ENCODE peak calls at places on chromosomes 1 and 21, in four cellular contexts. D is HepG2, O is HCT116, H is K562. P is an unnamed sample.

GRCh38 chr21:17738171-17738953 is 80.8 kb downstream of the C21orf91 start:
- DNase-seq in D (no peak), O (no peak), H (no peak), P (no peak)

GRCh38 chr21:46347791-46348381 is 23.9 kb downstream of the PCNT start:
- DNase-seq in D (no peak), O (no peak), H (no peak), P (no peak)

GRCh38 chr1:20632386-20632785 is 872 bp upstream of the PINK1 start:
- DNase-seq in D (no peak), O (no peak), H (no peak), P (no peak)

GRCh38 chr1:155175927-155176371 is 2.3 kb downstream of the TRIM46 start:
- DNase-seq in D (no peak), O (no peak), H (no peak), P (no peak)

GRCh38 chr1:160258177-160258798 is 4.1 kb downstream of the DCAF8 start:
- DNase-seq in D (no peak), O (no peak), H (no peak), P (no peak)

GRCh38 chr1:89994805-89995594 is at the start of gene ZNF326:
- DNase-seq in D (peak; percentile 92), O (peak; percentile 96), H (peak; percentile 99), P (peak; percentile 99)

GRCh38 chr1:43288058-43288784 is 2.8 kb upstream of the C1orf210 start:
- DNase-seq in D (no peak), O (no peak), H (no peak), P (no peak)

GRCh38 chr21:42939581-42940413 is 14.4 kb upstream of the ERVH48-1 start:
- DNase-seq in D (peak; percentile 27), O (no peak), H (no peak), P (no peak)

GRCh38 chr1:25456502-25456901 is 25.8 kb downstream of the MACO1 start:
- DNase-seq in D (no peak), O (no peak), H (no peak), P (no peak)

GRCh38 chr21:44649701-44650100 is 3.5 kb downstream of the KRTAP10-11 start:
- DNase-seq in D (no peak), O (no peak), H (no peak), P (no peak)

GRCh38 chr21:44648557-44649311 is 2.5 kb downstream of the KRTAP10-11 start:
- DNase-seq in D (no peak), O (no peak), H (no peak), P (no peak)

GRCh38 chr21:44644878-44645277 is 1.3 kb upstream of the KRTAP10-11 start:
- DNase-seq in D (no peak), O (no peak), H (no peak), P (no peak)

GRCh38 chr21:44650265-44650972 is 4.0 kb downstream of the KRTAP12-4 start:
- DNase-seq in D (no peak), O (no peak), H (no peak), P (no peak)

DNA sequence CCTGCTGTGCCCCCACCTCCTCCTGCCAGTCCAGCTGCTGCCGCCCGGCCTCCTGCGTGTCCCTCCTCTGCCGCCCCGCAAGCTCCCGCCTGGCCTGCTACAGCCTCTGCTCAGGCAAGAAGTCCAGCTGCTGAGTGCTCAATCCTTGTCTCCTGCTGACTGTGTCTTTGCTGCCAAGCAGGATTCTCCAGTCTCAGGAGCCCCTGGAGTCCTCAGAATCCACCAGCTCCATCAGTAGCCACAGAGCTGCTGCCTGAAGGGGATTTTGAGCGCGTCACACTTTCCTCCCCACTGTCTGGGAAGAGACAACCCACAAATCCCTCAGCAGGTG is 973 bp downstream of the KRTAP10-11 start:
- DNase-seq in D (no peak), O (no peak), H (no peak), P (no peak)
- TF ChIP-seq FOSL1 in D (no peak), O (no peak), H (no peak), P (no peak)

DNA sequence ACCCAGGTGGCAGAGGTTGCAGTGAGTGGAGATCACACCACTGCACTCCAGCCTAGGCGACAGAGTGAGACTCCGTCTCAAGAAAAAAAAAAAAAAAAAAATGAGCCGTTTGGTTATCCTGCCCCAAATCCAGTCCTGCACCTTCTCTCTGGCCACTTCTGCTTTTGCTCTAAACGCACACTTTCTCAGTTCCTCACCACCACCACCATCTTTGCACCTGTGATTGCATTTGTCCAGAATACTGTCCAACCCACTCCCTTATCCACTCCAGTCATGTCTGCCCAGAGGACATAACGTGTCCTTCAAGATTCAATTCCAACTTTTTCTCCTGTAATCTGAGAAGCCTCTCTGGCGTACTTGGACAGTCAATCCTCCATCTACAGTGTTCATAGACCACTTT is 2.2 kb upstream of the NEK2 start:
- DNase-seq in D (no peak), O (no peak), H (no peak), P (no peak)
- H3K4me3 ChIP-seq in D (no peak overlapping the region), O (no peak overlapping the region), H (no peak overlapping the region), P (no peak overlapping the region)

GRCh38 chr1:63323866-63324778 is 1.8 kb downstream of the FOXD3 start:
- DNase-seq in D (no peak), O (no peak), H (no peak), P (no peak)
- TF ChIP-seq EZH2 in D (no peak), O (no peak), H (no peak), P (peak; percentile 29)

GRCh38 chr1:60936943-60937342 is 145.4 kb upstream of the NFIA start:
- DNase-seq in D (no peak), O (no peak), H (no peak), P (no peak)

GRCh38 chr1:60937720-60938119 is 144.6 kb upstream of the NFIA start:
- DNase-seq in D (no peak), O (no peak), H (no peak), P (no peak)

GRCh38 chr1:60936052-60936619 is 146.2 kb upstream of the NFIA start:
- DNase-seq in D (no peak), O (no peak), H (no peak), P (no peak)

GRCh38 chr1:60935599-60935990 is 146.8 kb upstream of the NFIA start:
- DNase-seq in D (no peak), O (no peak), H (no peak), P (no peak)
- TF ChIP-seq FOSL1 in D (no peak), O (no peak), H (no peak), P (no peak)

P was measured in H1.